ENCODE peak calls at places on chromosomes 11 and 22, in seven cellular contexts. H is Caco-2; F is GM20000; A is stomach; O is GM13976; N is CD8-positive, alpha-beta T cell; G is right lobe of liver. R is an unnamed sample.

GRCh38 chr22:45398214-45398613 is 15.2 kb downstream of the SMC1B start:
- DNase-seq in A (no peak), H (no peak), G (no peak), N (no peak), F (no peak), O (no peak), R (no peak)

GRCh38 chr11:60924110-60924905 is at the start of gene TMEM132A:
- DNase-seq in H (peak; percentile 87), N (no peak), G (peak; percentile 76), O (peak; percentile 79), F (peak; percentile 86), A (peak; percentile 82), R (peak; percentile 48)

GRCh38 chr11:68643576-68643975 is 40.8 kb upstream of the GAL start:
- DNase-seq in A (no peak), O (no peak), H (peak; percentile 31), F (no peak), N (no peak), G (no peak), R (no peak)

GRCh38 chr22:26892401-26893033 is 235.1 kb downstream of the MIAT start:
- DNase-seq in F (no peak), N (no peak), G (peak; percentile 30), O (no peak), A (peak; percentile 49), H (no peak), R (no peak)

GRCh38 chr22:38751422-38752346 is 4.1 kb downstream of the SUN2 start:
- DNase-seq in O (peak; percentile 87), H (no peak), A (peak; percentile 63), N (peak; percentile 80), F (peak; percentile 89), G (no peak), R (no peak)

GRCh38 chr11:125091877-125092664 is 19.4 kb downstream of the TMEM218 start:
- DNase-seq in H (no peak), A (no peak), N (no peak), G (no peak), O (no peak), F (no peak), R (no peak)

GRCh38 chr22:17851754-17852153 is 77.5 kb upstream of the BID start:
- DNase-seq in G (peak; percentile 76), O (no peak), F (no peak), N (no peak), H (no peak), A (no peak), R (no peak)

GRCh38 chr11:23205156-23205871 is 345.0 kb upstream of the CCDC179 start:
- DNase-seq in H (no peak), N (no peak), A (no peak), O (no peak), G (no peak), F (no peak), R (no peak)

GRCh38 chr11:46661836-46662235 is 38.6 kb downstream of the ARHGAP1 start:
- DNase-seq in F (no peak), A (no peak), N (no peak), O (no peak), G (no peak), H (no peak), R (no peak)

GRCh38 chr11:72813740-72814138 is 472 bp upstream of the ATG16L2 start:
- DNase-seq in H (peak; percentile 95), O (peak; percentile 88), A (peak; percentile 85), N (no peak), F (peak; percentile 88), G (peak; percentile 88), R (no peak)

GRCh38 chr11:118071416-118072030 is 5.4 kb upstream of the TMPRSS4 start:
- DNase-seq in F (no peak), N (no peak), A (no peak), G (no peak), H (no peak), O (no peak), R (no peak)

GRCh38 chr11:118068945-118069612 is 7.8 kb upstream of the TMPRSS4 start:
- DNase-seq in G (no peak), H (no peak), F (no peak), A (no peak), N (no peak), O (no peak), R (no peak)

GRCh38 chr11:118067006-118067405 is 9.9 kb upstream of the TMPRSS4 start:
- DNase-seq in A (no peak), G (no peak), H (no peak), O (no peak), F (no peak), N (no peak), R (no peak)

GRCh38 chr11:118065375-118065774 is 11.5 kb upstream of the TMPRSS4 start:
- DNase-seq in G (no peak), F (no peak), H (no peak), O (no peak), N (no peak), A (no peak), R (no peak)

DNA sequence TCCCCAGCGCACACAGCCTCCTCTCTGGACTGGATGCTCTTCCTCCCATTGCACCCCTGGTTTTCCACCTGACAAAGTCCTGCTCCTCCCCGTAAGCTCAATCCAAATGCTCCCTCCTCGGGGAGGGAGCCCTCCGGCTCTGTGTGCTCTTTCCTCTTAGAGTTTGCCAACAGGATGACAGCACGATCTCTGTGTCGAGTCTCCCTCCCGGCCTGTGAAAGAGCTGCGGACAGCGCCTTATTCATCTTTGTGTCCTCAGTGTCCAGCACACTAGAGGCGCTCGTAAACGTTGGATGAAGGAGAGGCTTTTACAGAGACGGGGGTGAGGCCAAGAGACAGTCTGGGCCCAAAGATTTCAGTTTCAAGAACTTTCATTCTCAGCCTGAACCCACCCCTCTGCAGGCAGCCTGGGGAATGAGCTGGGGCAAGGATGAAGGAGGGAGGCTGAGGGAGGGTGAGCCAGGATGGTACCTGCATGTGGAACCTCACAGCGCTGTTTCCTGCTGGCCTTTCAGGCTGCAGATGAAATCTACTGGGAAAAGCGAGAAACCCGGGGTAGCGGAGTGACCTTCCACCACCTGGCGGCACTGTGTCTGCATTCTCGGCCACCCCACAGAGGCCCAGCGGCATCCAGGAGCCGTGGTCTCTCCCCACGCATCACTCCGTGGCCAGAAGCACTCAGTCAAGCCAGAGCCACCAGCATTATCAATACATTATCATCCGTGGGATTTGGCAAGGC is 8.5 kb upstream of the TMPRSS4 start:
- DNase-seq in A (no peak), F (no peak), H (peak; percentile 67), N (no peak), O (no peak), G (no peak), R (no peak)
- TF ChIP-seq CTCF in A (no peak), F (no peak), H (peak; percentile 32), N (no peak), O (no peak), G (no peak), R (peak; percentile 48)

GRCh38 chr11:64327993-64328392 is 10.1 kb downstream of the PRDX5 start:
- DNase-seq in F (no peak), N (no peak), O (no peak), A (no peak), H (no peak), G (no peak), R (no peak)

GRCh38 chr11:64333556-64333955 is 6.4 kb upstream of the CCDC88B start:
- DNase-seq in H (no peak), G (no peak), A (no peak), O (no peak), F (no peak), N (no peak), R (no peak)

GRCh38 chr11:64330888-64331287 is 9.1 kb upstream of the CCDC88B start:
- DNase-seq in A (no peak), F (no peak), G (no peak), O (no peak), H (no peak), N (no peak), R (no peak)

GRCh38 chr11:64334764-64335741 is 5.0 kb upstream of the CCDC88B start:
- DNase-seq in A (peak; percentile 57), N (no peak), F (peak; percentile 88), H (peak; percentile 94), G (no peak), O (peak; percentile 89), R (peak; percentile 44)

DNA sequence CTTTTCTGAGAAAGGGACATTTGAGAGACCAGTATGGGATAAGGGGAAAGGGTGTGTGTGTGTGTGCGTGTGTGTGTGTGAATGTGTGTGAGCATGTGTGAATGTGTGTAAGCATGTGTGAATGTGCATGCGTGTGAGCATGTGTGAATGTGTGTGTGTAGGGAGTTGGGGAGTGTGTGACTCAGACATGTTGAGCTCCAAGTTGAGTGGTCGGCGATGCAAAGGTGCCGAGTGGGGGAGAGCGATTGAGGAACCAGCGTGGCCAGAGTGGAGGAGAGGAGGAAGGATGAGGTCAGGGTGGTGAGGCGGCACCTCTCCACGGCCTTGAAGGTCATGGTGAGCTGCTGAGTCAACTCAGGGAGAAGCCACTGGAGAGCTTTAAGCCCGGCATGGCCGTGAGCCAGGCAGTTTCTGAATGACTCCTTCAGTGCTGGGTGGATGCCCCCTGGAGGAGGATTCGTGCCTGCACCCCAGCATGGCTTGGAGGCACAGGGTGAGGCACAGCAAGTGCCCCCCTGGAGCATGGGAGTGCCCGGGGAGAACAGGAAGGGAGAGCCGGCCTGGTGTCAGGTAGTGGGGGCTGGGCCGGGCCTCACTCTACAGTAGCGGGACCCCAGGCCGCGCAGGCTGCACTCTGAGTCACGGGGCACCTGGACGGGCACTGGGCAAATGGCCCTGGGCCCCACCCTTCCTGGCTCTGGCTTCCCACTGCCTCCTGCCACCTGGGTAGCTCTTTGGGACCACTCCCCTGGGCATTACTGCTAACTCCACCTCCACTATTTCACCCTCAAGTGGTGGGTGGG is 8.2 kb upstream of the CCDC88B start:
- DNase-seq in N (peak; percentile 53), A (peak; percentile 92), O (peak; percentile 83), F (peak; percentile 75), H (peak; percentile 55), G (peak; percentile 71), R (no peak)
- TF ChIP-seq CTCF in N (peak; percentile 51), A (peak; percentile 39), O (peak; percentile 73), F (peak; percentile 48), H (peak; percentile 20), G (peak; percentile 29), R (peak; percentile 45)

DNA sequence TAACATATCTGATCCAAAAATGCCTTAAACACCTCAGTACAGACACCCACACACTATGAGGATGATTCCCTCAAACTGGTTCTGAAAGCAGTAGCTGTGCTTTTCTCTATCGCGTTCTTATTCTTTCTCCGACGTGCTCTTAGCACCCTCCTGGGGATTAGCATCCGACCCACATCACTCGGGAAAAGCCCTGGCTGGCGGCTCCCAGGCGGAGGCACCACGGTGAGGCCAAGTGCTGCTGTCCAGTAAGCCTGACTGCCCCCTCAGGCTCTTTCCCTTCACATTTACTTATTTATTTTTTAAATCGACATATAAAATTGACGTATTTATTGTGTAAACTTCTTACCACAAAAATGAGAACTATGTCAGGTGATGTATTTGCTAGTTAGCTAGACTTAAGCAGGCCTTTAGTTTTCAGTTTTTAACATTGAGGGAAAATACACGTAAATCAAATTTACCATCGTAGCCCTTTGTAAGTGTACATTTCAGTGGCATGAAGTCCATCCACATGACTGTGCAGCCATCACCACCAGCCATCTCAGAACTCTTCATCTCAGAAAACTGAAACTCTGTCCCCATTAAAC is 19.2 kb downstream of the TBX1 start:
- DNase-seq in H (no peak), N (no peak), O (no peak), A (no peak), F (no peak), G (no peak), R (no peak)
- TF ChIP-seq CTCF in H (no peak), N (no peak), O (no peak), A (no peak), F (no peak), G (no peak), R (no peak)

DNA sequence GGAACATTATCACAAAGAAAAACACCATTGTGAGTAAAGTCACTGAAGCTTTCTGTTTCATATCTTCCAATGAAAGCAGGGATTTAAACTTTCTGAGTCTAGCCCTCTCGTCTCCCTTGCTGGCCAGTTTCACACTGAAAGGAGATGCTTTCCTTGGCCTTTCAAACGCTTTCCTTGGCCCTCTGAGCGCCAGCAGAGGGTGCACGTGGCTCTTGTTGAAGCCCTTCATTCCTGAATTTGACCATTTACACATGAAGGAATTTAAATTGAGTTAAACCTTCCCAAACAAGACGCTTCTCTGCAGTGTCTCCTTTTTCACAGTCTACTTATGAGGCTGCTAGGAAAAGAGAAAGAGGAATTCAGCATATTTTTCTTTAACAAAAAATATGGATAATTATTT is 21.5 kb downstream of the NNMT start:
- DNase-seq in G (no peak), H (peak; percentile 52), A (no peak), F (no peak), N (no peak), O (no peak), R (no peak)
- TF ChIP-seq CTCF in G (peak; percentile 5), H (peak; percentile 48), A (no peak), F (no peak), N (no peak), O (no peak), R (peak; percentile 55)